ENCODE peak calls at places on chromosomes 16 and 17, in nine cellular contexts. One of them, this sample, is unnamed.

GRCh38 chr16:64206877-64207276 is 915.0 kb downstream of the CDH11 start:
- DNase-seq in M059J: no peak
- DNase-seq in T follicular helper cell: no peak
- DNase-seq in GF-D8: no peak
- DNase-seq in GM12865: no peak
- DNase-seq in stimulated activated CD4-positive, alpha-beta T cell treated with anti-CD3 and anti-CD28 coated beads, Interleukin-4, amount 100 ng/mL, for 24 hours: no peak
- DNase-seq in GDM1: no peak
- DNase-seq in amygdala: no peak
- DNase-seq in cardiac septum: no peak
- DNase-seq in this sample: peak; percentile 34

GRCh38 chr16:3087243-3087791 is 11.8 kb downstream of the ZSCAN10 start:
- DNase-seq in M059J: no peak
- DNase-seq in T follicular helper cell: no peak
- DNase-seq in GF-D8: no peak
- DNase-seq in GM12865: no peak
- DNase-seq in stimulated activated CD4-positive, alpha-beta T cell treated with anti-CD3 and anti-CD28 coated beads, Interleukin-4, amount 100 ng/mL, for 24 hours: no peak
- DNase-seq in GDM1: peak; percentile 68
- DNase-seq in amygdala: no peak
- DNase-seq in cardiac septum: no peak
- DNase-seq in this sample: no peak

GRCh38 chr16:70754371-70754770 is 46.6 kb downstream of the VAC14 start:
- DNase-seq in M059J: no peak
- DNase-seq in T follicular helper cell: no peak
- DNase-seq in GF-D8: no peak
- DNase-seq in GM12865: no peak
- DNase-seq in stimulated activated CD4-positive, alpha-beta T cell treated with anti-CD3 and anti-CD28 coated beads, Interleukin-4, amount 100 ng/mL, for 24 hours: no peak
- DNase-seq in GDM1: no peak
- DNase-seq in amygdala: no peak
- DNase-seq in cardiac septum: no peak
- DNase-seq in this sample: no peak

GRCh38 chr17:45246861-45247428 is 14.9 kb downstream of the SPATA32 start:
- DNase-seq in M059J: no peak
- DNase-seq in T follicular helper cell: peak; percentile 76
- DNase-seq in GF-D8: no peak
- DNase-seq in GM12865: peak; percentile 47
- DNase-seq in stimulated activated CD4-positive, alpha-beta T cell treated with anti-CD3 and anti-CD28 coated beads, Interleukin-4, amount 100 ng/mL, for 24 hours: peak; percentile 28
- DNase-seq in GDM1: no peak
- DNase-seq in amygdala: no peak
- DNase-seq in cardiac septum: no peak
- DNase-seq in this sample: no peak

GRCh38 chr17:41801374-41802062 is 10.2 kb downstream of the P3H4 start:
- DNase-seq in M059J: peak; percentile 75
- DNase-seq in T follicular helper cell: peak; percentile 60
- DNase-seq in GF-D8: no peak
- DNase-seq in GM12865: peak; percentile 78
- DNase-seq in stimulated activated CD4-positive, alpha-beta T cell treated with anti-CD3 and anti-CD28 coated beads, Interleukin-4, amount 100 ng/mL, for 24 hours: peak; percentile 79
- DNase-seq in GDM1: peak; percentile 21
- DNase-seq in amygdala: peak; percentile 61
- DNase-seq in cardiac septum: peak; percentile 89
- DNase-seq in this sample: peak; percentile 89

GRCh38 chr16:49168146-49168545 is 113.5 kb downstream of the CBLN1 start:
- DNase-seq in M059J: no peak
- DNase-seq in T follicular helper cell: no peak
- DNase-seq in GF-D8: no peak
- DNase-seq in GM12865: no peak
- DNase-seq in stimulated activated CD4-positive, alpha-beta T cell treated with anti-CD3 and anti-CD28 coated beads, Interleukin-4, amount 100 ng/mL, for 24 hours: no peak
- DNase-seq in GDM1: no peak
- DNase-seq in amygdala: no peak
- DNase-seq in cardiac septum: no peak
- DNase-seq in this sample: no peak

GRCh38 chr16:89981414-89981813 is 32.9 kb downstream of the DEF8 start:
- DNase-seq in M059J: no peak
- DNase-seq in T follicular helper cell: no peak
- DNase-seq in GF-D8: no peak
- DNase-seq in GM12865: peak; percentile 83
- DNase-seq in stimulated activated CD4-positive, alpha-beta T cell treated with anti-CD3 and anti-CD28 coated beads, Interleukin-4, amount 100 ng/mL, for 24 hours: no peak
- DNase-seq in GDM1: no peak
- DNase-seq in amygdala: no peak
- DNase-seq in cardiac septum: no peak
- DNase-seq in this sample: no peak

GRCh38 chr16:81136331-81137011 is 40.3 kb upstream of the GCSH start:
- DNase-seq in M059J: peak; percentile 12
- DNase-seq in T follicular helper cell: no peak
- DNase-seq in GF-D8: no peak
- DNase-seq in GM12865: no peak
- DNase-seq in stimulated activated CD4-positive, alpha-beta T cell treated with anti-CD3 and anti-CD28 coated beads, Interleukin-4, amount 100 ng/mL, for 24 hours: no peak
- DNase-seq in GDM1: no peak
- DNase-seq in amygdala: peak; percentile 68
- DNase-seq in cardiac septum: no peak
- DNase-seq in this sample: no peak

GRCh38 chr17:40433551-40434384 is 9.5 kb upstream of the IGFBP4 start:
- DNase-seq in M059J: no peak
- DNase-seq in T follicular helper cell: no peak
- DNase-seq in GF-D8: no peak
- DNase-seq in GM12865: no peak
- DNase-seq in stimulated activated CD4-positive, alpha-beta T cell treated with anti-CD3 and anti-CD28 coated beads, Interleukin-4, amount 100 ng/mL, for 24 hours: peak; percentile 20
- DNase-seq in GDM1: no peak
- DNase-seq in amygdala: no peak
- DNase-seq in cardiac septum: no peak
- DNase-seq in this sample: peak; percentile 44

GRCh38 chr17:20228860-20229259 is 219.7 kb downstream of the SPECC1 start:
- DNase-seq in M059J: no peak
- DNase-seq in T follicular helper cell: no peak
- DNase-seq in GF-D8: no peak
- DNase-seq in GM12865: peak; percentile 4
- DNase-seq in stimulated activated CD4-positive, alpha-beta T cell treated with anti-CD3 and anti-CD28 coated beads, Interleukin-4, amount 100 ng/mL, for 24 hours: no peak
- DNase-seq in GDM1: no peak
- DNase-seq in amygdala: no peak
- DNase-seq in cardiac septum: no peak
- DNase-seq in this sample: no peak

GRCh38 chr17:248337-249235 is 67.1 kb upstream of the DOC2B start:
- DNase-seq in M059J: no peak
- DNase-seq in T follicular helper cell: no peak
- DNase-seq in GF-D8: no peak
- DNase-seq in GM12865: no peak
- DNase-seq in stimulated activated CD4-positive, alpha-beta T cell treated with anti-CD3 and anti-CD28 coated beads, Interleukin-4, amount 100 ng/mL, for 24 hours: no peak
- DNase-seq in GDM1: no peak
- DNase-seq in amygdala: no peak
- DNase-seq in cardiac septum: peak; percentile 29
- DNase-seq in this sample: no peak

GRCh38 chr17:80944326-80944725 is 47.3 kb upstream of the CHMP6 start:
- DNase-seq in M059J: no peak
- DNase-seq in T follicular helper cell: no peak
- DNase-seq in GF-D8: no peak
- DNase-seq in GM12865: no peak
- DNase-seq in stimulated activated CD4-positive, alpha-beta T cell treated with anti-CD3 and anti-CD28 coated beads, Interleukin-4, amount 100 ng/mL, for 24 hours: no peak
- DNase-seq in GDM1: no peak
- DNase-seq in amygdala: no peak
- DNase-seq in cardiac septum: no peak
- DNase-seq in this sample: no peak

GRCh38 chr16:1790611-1791255 is 2.8 kb downstream of the IGFALS start:
- DNase-seq in M059J: no peak
- DNase-seq in T follicular helper cell: no peak
- DNase-seq in GF-D8: no peak
- DNase-seq in GM12865: no peak
- DNase-seq in stimulated activated CD4-positive, alpha-beta T cell treated with anti-CD3 and anti-CD28 coated beads, Interleukin-4, amount 100 ng/mL, for 24 hours: no peak
- DNase-seq in GDM1: no peak
- DNase-seq in amygdala: no peak
- DNase-seq in cardiac septum: no peak
- DNase-seq in this sample: no peak

GRCh38 chr17:1143573-1143972 is 36.2 kb downstream of the ABR start:
- DNase-seq in M059J: peak; percentile 38
- DNase-seq in T follicular helper cell: no peak
- DNase-seq in GF-D8: no peak
- DNase-seq in GM12865: no peak
- DNase-seq in stimulated activated CD4-positive, alpha-beta T cell treated with anti-CD3 and anti-CD28 coated beads, Interleukin-4, amount 100 ng/mL, for 24 hours: no peak
- DNase-seq in GDM1: no peak
- DNase-seq in amygdala: peak; percentile 12
- DNase-seq in cardiac septum: no peak
- DNase-seq in this sample: no peak

GRCh38 chr17:29591737-29592624 is 951 bp upstream of the ANKRD13B start:
- DNase-seq in M059J: peak; percentile 81
- DNase-seq in T follicular helper cell: peak; percentile 62
- DNase-seq in GF-D8: peak; percentile 56
- DNase-seq in GM12865: peak; percentile 75
- DNase-seq in stimulated activated CD4-positive, alpha-beta T cell treated with anti-CD3 and anti-CD28 coated beads, Interleukin-4, amount 100 ng/mL, for 24 hours: peak; percentile 84
- DNase-seq in GDM1: peak; percentile 84
- DNase-seq in amygdala: peak; percentile 89
- DNase-seq in cardiac septum: peak; percentile 93
- DNase-seq in this sample: peak; percentile 83

GRCh38 chr17:50675627-50676026 is 32.1 kb downstream of the ANKRD40 start:
- DNase-seq in M059J: no peak
- DNase-seq in T follicular helper cell: no peak
- DNase-seq in GF-D8: no peak
- DNase-seq in GM12865: no peak
- DNase-seq in stimulated activated CD4-positive, alpha-beta T cell treated with anti-CD3 and anti-CD28 coated beads, Interleukin-4, amount 100 ng/mL, for 24 hours: no peak
- DNase-seq in GDM1: no peak
- DNase-seq in amygdala: no peak
- DNase-seq in cardiac septum: no peak
- DNase-seq in this sample: no peak

This sample was measured in NAMALWA.